ENCODE peak calls at places on chromosomes 4 and X, in five cellular contexts. B is fibroblast of pulmonary artery, K is hypothalamus, P is neural progenitor cell, V is fibroblast of mammary gland. T is an unnamed sample.

GRCh38 chr4:54482529-54482961 is 175.2 kb upstream of the KIT start:
- DNase-seq in B (peak; percentile 4), K (no peak), P (no peak), V (peak; percentile 13), T (no peak)

GRCh38 chr4:81213671-81214070 is 1.4 kb downstream of the PRKG2 start:
- DNase-seq in B (no peak), K (no peak), P (no peak), V (peak; percentile 33), T (no peak)

GRCh38 chr4:140186651-140187315 is 32.8 kb upstream of the MAML3 start:
- DNase-seq in B (peak; percentile 62), K (no peak), P (no peak), V (peak; percentile 69), T (no peak)

GRCh38 chrX:150405576-150405975 is 42.5 kb downstream of the MAMLD1 start:
- DNase-seq in B (no peak), K (no peak), P (no peak), V (no peak), T (no peak)

GRCh38 chrX:63511361-63511760 is 160.2 kb upstream of the SPIN4 start:
- DNase-seq in B (no peak), K (no peak), P (no peak), V (no peak), T (no peak)

GRCh38 chrX:13285229-13285628 is 34.6 kb downstream of the ATXN3L start:
- DNase-seq in B (no peak), K (no peak), P (no peak), V (peak; percentile 28), T (no peak)

GRCh38 chr4:184453402-184454160 is 20.8 kb downstream of the IRF2 start:
- DNase-seq in B (peak; percentile 88), K (peak; percentile 11), P (peak; percentile 29), V (peak; percentile 85), T (no peak)

GRCh38 chr4:172978848-172979247 is 189.8 kb upstream of the GALNT7 start:
- DNase-seq in B (no peak), K (no peak), P (no peak), V (no peak), T (peak; percentile 40)

GRCh38 chr4:177519481-177520270 is 77.4 kb upstream of the AGA start:
- DNase-seq in B (no peak), K (no peak), P (no peak), V (peak; percentile 57), T (no peak)

GRCh38 chr4:78622253-78622979 is 70.8 kb downstream of the ANXA3 start:
- DNase-seq in B (peak; percentile 69), K (no peak), P (no peak), V (peak; percentile 70), T (no peak)

T was measured in NCI-H1105 treated with DMSO at 0.1 percent for 48 hours.